ENCODE peak calls at places on chromosome 5, in six cellular contexts. Q, S, N, W, V and G are unnamed samples.

GRCh38 chr5:154092356-154092755 is 53.6 kb downstream of the MFAP3 start:
- DNase-seq in Q (no peak), S (no peak), N (peak; percentile 45), W (no peak), V (no peak), G (no peak)

GRCh38 chr5:119991645-119992044 is 362.3 kb downstream of the FAM170A start:
- DNase-seq in Q (no peak), S (no peak), N (no peak), W (no peak), V (peak; percentile 7), G (no peak)

GRCh38 chr5:17282283-17283120 is 65.1 kb downstream of the BASP1 start:
- DNase-seq in Q (peak; percentile 36), S (no peak), N (no peak), W (no peak), V (no peak), G (no peak)

GRCh38 chr5:1919750-1920149 is 37.0 kb upstream of the IRX4 start:
- DNase-seq in Q (no peak), S (no peak), N (no peak), W (no peak), V (no peak), G (no peak)

GRCh38 chr5:386432-387341 is 56.3 kb upstream of the EXOC3 start:
- DNase-seq in Q (no peak), S (peak; percentile 5), N (no peak), W (no peak), V (no peak), G (no peak)

GRCh38 chr5:8316608-8317007 is 447.7 kb downstream of the MTRR start:
- DNase-seq in Q (no peak), S (no peak), N (no peak), W (no peak), V (no peak), G (no peak)

GRCh38 chr5:41793156-41793770 is 77.0 kb downstream of the OXCT1 start:
- DNase-seq in Q (no peak), S (no peak), N (peak; percentile 55), W (no peak), V (no peak), G (no peak)

GRCh38 chr5:134136221-134136631 is 21.7 kb downstream of the TCF7 start:
- DNase-seq in Q (no peak), S (no peak), N (no peak), W (no peak), V (no peak), G (peak; percentile 94)

GRCh38 chr5:10301266-10301665 is 6.4 kb downstream of the CMBL start:
- DNase-seq in Q (no peak), S (no peak), N (no peak), W (no peak), V (no peak), G (no peak)